ENCODE peak calls at places on chromosome 22, in four cellular contexts. One of them, this sample, is unnamed.

GRCh38 chr22:32619614-32620426 is 145.2 kb downstream of the FBXO7 start:
- DNase-seq in IMR-90: peak; percentile 89
- DNase-seq in H9: no peak
- DNase-seq in H1: no peak
- DNase-seq in this sample: no peak

GRCh38 chr22:30541979-30542810 is 4.3 kb downstream of the SEC14L6 start:
- DNase-seq in IMR-90: no peak
- DNase-seq in H9: peak; percentile 62
- DNase-seq in H1: peak; percentile 79
- DNase-seq in this sample: peak; percentile 45

GRCh38 chr22:36288571-36289405 is 35.9 kb downstream of the APOL1 start:
- DNase-seq in IMR-90: no peak
- DNase-seq in H9: no peak
- DNase-seq in H1: no peak
- DNase-seq in this sample: no peak

GRCh38 chr22:50260801-50261614 is 475 bp downstream of the MAPK12 start:
- DNase-seq in IMR-90: peak; percentile 67
- DNase-seq in H9: no peak
- DNase-seq in H1: peak; percentile 72
- DNase-seq in this sample: no peak

GRCh38 chr22:38177926-38178604 is 3.6 kb downstream of the PLA2G6 start:
- DNase-seq in IMR-90: peak; percentile 89
- DNase-seq in H9: no peak
- DNase-seq in H1: no peak
- DNase-seq in this sample: peak; percentile 90

GRCh38 chr22:19178659-19179471 is at the start of gene SLC25A1:
- DNase-seq in IMR-90: peak; percentile 80
- DNase-seq in H9: peak; percentile 91
- DNase-seq in H1: peak; percentile 95
- DNase-seq in this sample: peak; percentile 91

GRCh38 chr22:35578836-35579575 is 38.1 kb downstream of the MB start:
- DNase-seq in IMR-90: no peak
- DNase-seq in H9: no peak
- DNase-seq in H1: no peak
- DNase-seq in this sample: no peak

GRCh38 chr22:49307071-49307830 is 520.4 kb downstream of the BRD1 start:
- DNase-seq in IMR-90: no peak
- DNase-seq in H9: peak; percentile 18
- DNase-seq in H1: peak; percentile 22
- DNase-seq in this sample: no peak

GRCh38 chr22:30628491-30628890 is 7.1 kb upstream of the SLC35E4 start:
- DNase-seq in IMR-90: no peak
- DNase-seq in H9: no peak
- DNase-seq in H1: no peak
- DNase-seq in this sample: no peak

GRCh38 chr22:17896552-17896951 is 122.3 kb upstream of the BID start:
- DNase-seq in IMR-90: peak; percentile 27
- DNase-seq in H9: peak; percentile 79
- DNase-seq in H1: peak; percentile 69
- DNase-seq in this sample: peak; percentile 70

GRCh38 chr22:24515025-24515338 is 19.9 kb downstream of the UPB1 start:
- DNase-seq in IMR-90: no peak
- DNase-seq in H9: no peak
- DNase-seq in H1: no peak
- DNase-seq in this sample: no peak

GRCh38 chr22:43399338-43399979 is 12.4 kb upstream of the MPPED1 start:
- DNase-seq in IMR-90: no peak
- DNase-seq in H9: peak; percentile 56
- DNase-seq in H1: no peak
- DNase-seq in this sample: no peak

GRCh38 chr22:43398910-43399309 is 12.9 kb upstream of the MPPED1 start:
- DNase-seq in IMR-90: no peak
- DNase-seq in H9: no peak
- DNase-seq in H1: no peak
- DNase-seq in this sample: no peak

GRCh38 chr22:43401233-43401632 is 10.6 kb upstream of the MPPED1 start:
- DNase-seq in IMR-90: no peak
- DNase-seq in H9: no peak
- DNase-seq in H1: no peak
- DNase-seq in this sample: no peak

GRCh38 chr22:43400449-43400848 is 11.4 kb upstream of the MPPED1 start:
- DNase-seq in IMR-90: no peak
- DNase-seq in H9: no peak
- DNase-seq in H1: no peak
- DNase-seq in this sample: no peak

GRCh38 chr22:43399980-43400358 is 11.8 kb upstream of the MPPED1 start:
- DNase-seq in IMR-90: no peak
- DNase-seq in H9: no peak
- DNase-seq in H1: no peak
- DNase-seq in this sample: no peak
- H4K5ac ChIP-seq in IMR-90: no peak overlapping the region
- H4K5ac ChIP-seq in H9: no peak overlapping the region
- H4K5ac ChIP-seq in H1: no peak overlapping the region
- H4K5ac ChIP-seq in this sample: no peak overlapping the region

GRCh38 chr22:43840431-43840830 is 21.9 kb downstream of the SULT4A1 start:
- DNase-seq in IMR-90: no peak
- DNase-seq in H9: no peak
- DNase-seq in H1: no peak
- DNase-seq in this sample: no peak
- H2AK5ac ChIP-seq in IMR-90: no peak overlapping the region
- H2AK5ac ChIP-seq in H9: no peak overlapping the region
- H2AK5ac ChIP-seq in H1: no peak overlapping the region
- H2AK5ac ChIP-seq in this sample: no peak overlapping the region

DNA sequence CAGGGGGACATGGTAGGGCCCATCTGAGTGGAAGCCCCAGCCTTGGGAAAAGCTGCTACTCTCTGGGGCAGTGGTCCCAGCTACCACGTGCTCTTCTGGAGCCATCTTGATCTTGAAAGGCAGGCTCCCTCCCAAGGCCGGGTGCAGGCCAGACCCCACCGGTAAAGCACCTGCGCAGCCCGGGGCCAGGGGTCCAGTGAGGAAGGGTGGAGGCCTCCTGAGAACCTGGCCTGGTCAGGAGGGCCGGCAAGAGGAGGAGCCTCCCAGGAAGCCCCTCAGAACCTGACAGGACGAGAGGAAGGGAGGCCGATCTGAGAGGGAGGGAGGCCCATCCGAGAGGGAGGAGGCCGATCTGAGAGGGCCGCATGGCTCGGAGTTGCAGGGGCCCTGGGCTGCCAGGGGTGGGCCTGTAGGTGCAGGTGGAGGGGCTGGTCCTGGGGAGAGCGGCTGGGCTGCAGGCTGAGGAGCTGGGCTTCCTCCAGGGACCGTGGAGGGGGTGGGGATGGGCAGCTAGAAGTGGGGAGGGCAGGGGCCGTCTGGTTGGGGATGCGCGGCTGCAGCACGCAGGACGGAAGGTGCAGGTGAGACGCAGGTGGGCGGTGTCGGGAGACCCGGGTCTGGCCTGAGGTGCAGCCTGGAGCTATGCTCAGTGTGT is 529 bp downstream of the GRAMD4 start:
- DNase-seq in IMR-90: no peak
- DNase-seq in H9: no peak
- DNase-seq in H1: no peak
- DNase-seq in this sample: no peak
- H4K8ac ChIP-seq in IMR-90: no peak overlapping the region
- H4K8ac ChIP-seq in H9: no peak overlapping the region
- H4K8ac ChIP-seq in H1: no peak overlapping the region
- H4K8ac ChIP-seq in this sample: no peak overlapping the region

DNA sequence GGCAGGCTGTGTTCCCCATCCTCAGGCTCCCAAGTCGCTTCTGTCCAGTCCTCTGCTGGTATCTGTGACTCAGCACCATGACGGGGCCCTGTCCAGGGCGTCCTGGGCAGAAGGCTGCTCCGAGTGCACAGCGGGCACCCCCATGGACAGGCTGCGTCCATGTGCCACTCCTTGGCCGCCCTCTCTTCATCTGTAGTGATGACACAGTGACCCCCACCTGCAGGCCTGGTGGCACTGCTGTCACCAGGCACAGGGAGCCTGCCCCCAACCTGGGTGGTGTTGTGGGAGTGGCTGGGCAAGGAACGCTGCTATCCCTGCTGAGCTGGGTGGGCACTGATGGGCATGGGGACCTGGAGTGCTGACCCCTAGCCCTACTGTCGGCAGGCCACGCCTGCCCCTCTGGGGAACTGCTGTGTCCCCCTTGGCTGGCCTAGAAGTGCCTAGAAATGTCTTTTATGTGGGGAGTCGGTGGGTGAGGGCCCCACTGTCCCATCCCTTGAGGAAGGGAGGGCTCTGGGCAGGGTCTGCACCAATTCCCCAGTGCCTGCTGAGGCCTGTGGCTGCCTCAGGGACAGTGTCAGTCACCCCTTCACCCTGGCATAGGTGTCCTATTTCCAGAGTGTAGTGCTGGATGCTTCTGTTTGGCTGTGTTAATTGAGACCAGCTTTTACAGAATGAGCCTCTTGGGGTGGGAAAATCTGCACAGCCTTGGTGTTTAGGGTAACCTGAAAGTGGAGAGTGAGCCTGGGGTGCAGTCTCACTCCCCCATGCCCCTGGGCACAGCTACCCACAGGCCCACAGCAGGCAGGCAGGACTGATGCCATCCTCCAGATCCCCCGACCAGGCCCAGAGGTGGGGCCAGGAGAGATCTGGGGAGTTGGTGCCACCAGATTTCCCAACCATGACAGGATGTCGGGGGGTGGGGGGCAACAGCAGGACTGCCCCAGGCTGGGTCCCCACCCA is 34.5 kb downstream of the RTN4R start:
- DNase-seq in IMR-90: no peak
- DNase-seq in H9: no peak
- DNase-seq in H1: no peak
- DNase-seq in this sample: no peak
- H4K5ac ChIP-seq in IMR-90: no peak overlapping the region
- H4K5ac ChIP-seq in H9: no peak overlapping the region
- H4K5ac ChIP-seq in H1: no peak overlapping the region
- H4K5ac ChIP-seq in this sample: no peak overlapping the region

GRCh38 chr22:44522526-44523170 is 24.6 kb upstream of the RTL6 start:
- DNase-seq in IMR-90: no peak
- DNase-seq in H9: peak; percentile 16
- DNase-seq in H1: peak; percentile 33
- DNase-seq in this sample: no peak
- H2AK5ac ChIP-seq in IMR-90: peak overlapping the region; percentile 96
- H2AK5ac ChIP-seq in H9: no peak overlapping the region
- H2AK5ac ChIP-seq in H1: no peak overlapping the region
- H2AK5ac ChIP-seq in this sample: no peak overlapping the region

GRCh38 chr22:41403532-41404318 is 22.0 kb downstream of the TEF start:
- DNase-seq in IMR-90: peak; percentile 78
- DNase-seq in H9: peak; percentile 93
- DNase-seq in H1: peak; percentile 90
- DNase-seq in this sample: peak; percentile 88
- H4K8ac ChIP-seq in IMR-90: no peak overlapping the region
- H4K8ac ChIP-seq in H9: no peak overlapping the region
- H4K8ac ChIP-seq in H1: peak overlapping the region; percentile 78
- H4K8ac ChIP-seq in this sample: no peak overlapping the region

GRCh38 chr22:29203456-29203855 is 2.2 kb upstream of the EMID1 start:
- DNase-seq in IMR-90: no peak
- DNase-seq in H9: no peak
- DNase-seq in H1: no peak
- DNase-seq in this sample: no peak
- H4K5ac ChIP-seq in IMR-90: no peak overlapping the region
- H4K5ac ChIP-seq in H9: no peak overlapping the region
- H4K5ac ChIP-seq in H1: no peak overlapping the region
- H4K5ac ChIP-seq in this sample: no peak overlapping the region

DNA sequence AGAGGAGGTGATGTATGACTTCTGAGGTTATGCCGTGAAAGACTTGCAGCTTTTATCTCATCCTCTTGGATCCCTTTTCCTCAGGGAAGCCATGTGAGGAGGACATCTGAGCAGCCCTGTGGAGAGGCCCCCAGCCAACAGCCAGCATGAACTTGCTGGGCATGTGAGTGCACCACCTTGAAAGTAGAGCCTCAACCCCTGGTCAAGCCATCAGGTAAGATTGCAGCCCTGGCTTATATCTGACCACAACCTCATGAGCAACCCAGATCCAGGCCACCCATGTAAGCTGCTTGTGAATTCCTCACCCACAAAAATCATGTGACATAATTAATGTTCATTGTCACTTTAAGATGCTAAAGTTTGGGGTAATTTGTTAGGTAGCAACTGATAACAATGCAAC is 121.0 kb downstream of the MIAT start:
- DNase-seq in IMR-90: no peak
- DNase-seq in H9: no peak
- DNase-seq in H1: no peak
- DNase-seq in this sample: no peak
- H2AK5ac ChIP-seq in IMR-90: no peak overlapping the region
- H2AK5ac ChIP-seq in H9: no peak overlapping the region
- H2AK5ac ChIP-seq in H1: peak overlapping the region; percentile 87
- H2AK5ac ChIP-seq in this sample: no peak overlapping the region

GRCh38 chr22:39463277-39463676 is 6.5 kb downstream of the MGAT3 start:
- DNase-seq in IMR-90: no peak
- DNase-seq in H9: no peak
- DNase-seq in H1: no peak
- DNase-seq in this sample: no peak
- H4K8ac ChIP-seq in IMR-90: no peak overlapping the region
- H4K8ac ChIP-seq in H9: no peak overlapping the region
- H4K8ac ChIP-seq in H1: no peak overlapping the region
- H4K8ac ChIP-seq in this sample: no peak overlapping the region